ENCODE peak calls at places on chromosomes 12 and 14, in ten cellular contexts. One of them, this sample, is unnamed.

GRCh38 chr12:118840399-118840798 is 140.9 kb upstream of the SRRM4 start:
- DNase-seq in esophagus squamous epithelium: no peak
- DNase-seq in adrenal gland: no peak
- DNase-seq in IMR-90: no peak
- DNase-seq in heart left ventricle: no peak
- DNase-seq in H1: no peak
- DNase-seq in tibial nerve: no peak
- DNase-seq in GM12878: no peak
- DNase-seq in stomach: no peak
- DNase-seq in transverse colon: no peak
- DNase-seq in this sample: no peak

GRCh38 chr14:57657487-57657886 is 163.8 kb upstream of the CCDC198 start:
- DNase-seq in esophagus squamous epithelium: no peak
- DNase-seq in adrenal gland: no peak
- DNase-seq in IMR-90: peak
- DNase-seq in heart left ventricle: no peak
- DNase-seq in H1: no peak
- DNase-seq in tibial nerve: no peak
- DNase-seq in GM12878: no peak
- DNase-seq in stomach: no peak
- DNase-seq in transverse colon: no peak
- DNase-seq in this sample: no peak

GRCh38 chr12:64782181-64782580 is 23.0 kb upstream of the GNS start:
- DNase-seq in esophagus squamous epithelium: no peak
- DNase-seq in adrenal gland: no peak
- DNase-seq in IMR-90: no peak
- DNase-seq in heart left ventricle: no peak
- DNase-seq in H1: no peak
- DNase-seq in tibial nerve: no peak
- DNase-seq in GM12878: no peak
- DNase-seq in stomach: no peak
- DNase-seq in transverse colon: no peak
- DNase-seq in this sample: no peak

GRCh38 chr12:108237272-108237671 is 101.8 kb downstream of the CMKLR1 start:
- DNase-seq in esophagus squamous epithelium: no peak
- DNase-seq in adrenal gland: no peak
- DNase-seq in IMR-90: no peak
- DNase-seq in heart left ventricle: no peak
- DNase-seq in H1: peak
- DNase-seq in tibial nerve: no peak
- DNase-seq in GM12878: no peak
- DNase-seq in stomach: no peak
- DNase-seq in transverse colon: no peak
- DNase-seq in this sample: no peak

GRCh38 chr12:105681341-105681740 is 350.9 kb downstream of the C12orf75 start:
- DNase-seq in esophagus squamous epithelium: no peak
- DNase-seq in adrenal gland: no peak
- DNase-seq in IMR-90: no peak
- DNase-seq in heart left ventricle: no peak
- DNase-seq in H1: no peak
- DNase-seq in tibial nerve: no peak
- DNase-seq in GM12878: no peak
- DNase-seq in stomach: no peak
- DNase-seq in transverse colon: no peak
- DNase-seq in this sample: no peak

GRCh38 chr12:71780207-71780822 is 25.7 kb downstream of the RAB21 start:
- DNase-seq in esophagus squamous epithelium: no peak
- DNase-seq in adrenal gland: peak
- DNase-seq in IMR-90: peak
- DNase-seq in heart left ventricle: peak
- DNase-seq in H1: no peak
- DNase-seq in tibial nerve: no peak
- DNase-seq in GM12878: no peak
- DNase-seq in stomach: peak
- DNase-seq in transverse colon: peak
- DNase-seq in this sample: no peak

GRCh38 chr12:53500119-53500775 is 836 bp upstream of the TARBP2 start:
- DNase-seq in esophagus squamous epithelium: no peak
- DNase-seq in adrenal gland: peak
- DNase-seq in IMR-90: peak
- DNase-seq in heart left ventricle: peak
- DNase-seq in H1: peak
- DNase-seq in tibial nerve: peak
- DNase-seq in GM12878: no peak
- DNase-seq in stomach: peak
- DNase-seq in transverse colon: peak
- DNase-seq in this sample: no peak

GRCh38 chr14:75079521-75079920 is 10.1 kb downstream of the ZC2HC1C start:
- DNase-seq in esophagus squamous epithelium: no peak
- DNase-seq in adrenal gland: no peak
- DNase-seq in IMR-90: no peak
- DNase-seq in heart left ventricle: no peak
- DNase-seq in H1: no peak
- DNase-seq in tibial nerve: no peak
- DNase-seq in GM12878: no peak
- DNase-seq in stomach: no peak
- DNase-seq in transverse colon: no peak
- DNase-seq in this sample: no peak

GRCh38 chr14:40368314-40368713 is 936.1 kb upstream of the FBXO33 start:
- DNase-seq in esophagus squamous epithelium: no peak
- DNase-seq in adrenal gland: no peak
- DNase-seq in IMR-90: no peak
- DNase-seq in heart left ventricle: no peak
- DNase-seq in H1: no peak
- DNase-seq in tibial nerve: no peak
- DNase-seq in GM12878: no peak
- DNase-seq in stomach: peak
- DNase-seq in transverse colon: no peak
- DNase-seq in this sample: no peak

GRCh38 chr12:117408161-117408791 is 46.9 kb upstream of the NOS1 start:
- DNase-seq in esophagus squamous epithelium: no peak
- DNase-seq in adrenal gland: peak
- DNase-seq in IMR-90: no peak
- DNase-seq in heart left ventricle: peak
- DNase-seq in H1: peak
- DNase-seq in tibial nerve: no peak
- DNase-seq in GM12878: no peak
- DNase-seq in stomach: peak
- DNase-seq in transverse colon: peak
- DNase-seq in this sample: peak

GRCh38 chr14:51419685-51420084 is 179.6 kb downstream of the TMX1 start:
- DNase-seq in esophagus squamous epithelium: no peak
- DNase-seq in adrenal gland: no peak
- DNase-seq in IMR-90: no peak
- DNase-seq in heart left ventricle: no peak
- DNase-seq in H1: no peak
- DNase-seq in tibial nerve: no peak
- DNase-seq in GM12878: no peak
- DNase-seq in stomach: no peak
- DNase-seq in transverse colon: no peak
- DNase-seq in this sample: no peak

GRCh38 chr12:6183689-6184441 is 16.3 kb upstream of the CD9 start:
- DNase-seq in esophagus squamous epithelium: no peak
- DNase-seq in adrenal gland: peak
- DNase-seq in IMR-90: peak
- DNase-seq in heart left ventricle: no peak
- DNase-seq in H1: no peak
- DNase-seq in tibial nerve: no peak
- DNase-seq in GM12878: no peak
- DNase-seq in stomach: peak
- DNase-seq in transverse colon: peak
- DNase-seq in this sample: no peak

GRCh38 chr12:97512696-97513095 is 50.1 kb downstream of the RMST start:
- DNase-seq in esophagus squamous epithelium: no peak
- DNase-seq in adrenal gland: no peak
- DNase-seq in IMR-90: no peak
- DNase-seq in heart left ventricle: no peak
- DNase-seq in H1: no peak
- DNase-seq in tibial nerve: no peak
- DNase-seq in GM12878: no peak
- DNase-seq in stomach: no peak
- DNase-seq in transverse colon: no peak
- DNase-seq in this sample: no peak

GRCh38 chr12:131944601-131945251 is 5.0 kb upstream of the EP400 start:
- DNase-seq in esophagus squamous epithelium: no peak
- DNase-seq in adrenal gland: no peak
- DNase-seq in IMR-90: no peak
- DNase-seq in heart left ventricle: peak
- DNase-seq in H1: no peak
- DNase-seq in tibial nerve: no peak
- DNase-seq in GM12878: no peak
- DNase-seq in stomach: peak
- DNase-seq in transverse colon: peak
- DNase-seq in this sample: no peak

GRCh38 chr12:14058717-14059116 is 77.3 kb upstream of the GRIN2B start:
- DNase-seq in esophagus squamous epithelium: no peak
- DNase-seq in adrenal gland: no peak
- DNase-seq in IMR-90: no peak
- DNase-seq in heart left ventricle: peak
- DNase-seq in H1: no peak
- DNase-seq in tibial nerve: no peak
- DNase-seq in GM12878: no peak
- DNase-seq in stomach: no peak
- DNase-seq in transverse colon: no peak
- DNase-seq in this sample: no peak
- TF ChIP-seq POLR2A in esophagus squamous epithelium: no peak
- TF ChIP-seq POLR2A in adrenal gland: no peak
- TF ChIP-seq POLR2A in IMR-90: no peak
- TF ChIP-seq POLR2A in heart left ventricle: no peak
- TF ChIP-seq POLR2A in H1: no peak
- TF ChIP-seq POLR2A in tibial nerve: no peak
- TF ChIP-seq POLR2A in GM12878: no peak
- TF ChIP-seq POLR2A in stomach: no peak
- TF ChIP-seq POLR2A in transverse colon: no peak
- TF ChIP-seq POLR2A in this sample: no peak

DNA sequence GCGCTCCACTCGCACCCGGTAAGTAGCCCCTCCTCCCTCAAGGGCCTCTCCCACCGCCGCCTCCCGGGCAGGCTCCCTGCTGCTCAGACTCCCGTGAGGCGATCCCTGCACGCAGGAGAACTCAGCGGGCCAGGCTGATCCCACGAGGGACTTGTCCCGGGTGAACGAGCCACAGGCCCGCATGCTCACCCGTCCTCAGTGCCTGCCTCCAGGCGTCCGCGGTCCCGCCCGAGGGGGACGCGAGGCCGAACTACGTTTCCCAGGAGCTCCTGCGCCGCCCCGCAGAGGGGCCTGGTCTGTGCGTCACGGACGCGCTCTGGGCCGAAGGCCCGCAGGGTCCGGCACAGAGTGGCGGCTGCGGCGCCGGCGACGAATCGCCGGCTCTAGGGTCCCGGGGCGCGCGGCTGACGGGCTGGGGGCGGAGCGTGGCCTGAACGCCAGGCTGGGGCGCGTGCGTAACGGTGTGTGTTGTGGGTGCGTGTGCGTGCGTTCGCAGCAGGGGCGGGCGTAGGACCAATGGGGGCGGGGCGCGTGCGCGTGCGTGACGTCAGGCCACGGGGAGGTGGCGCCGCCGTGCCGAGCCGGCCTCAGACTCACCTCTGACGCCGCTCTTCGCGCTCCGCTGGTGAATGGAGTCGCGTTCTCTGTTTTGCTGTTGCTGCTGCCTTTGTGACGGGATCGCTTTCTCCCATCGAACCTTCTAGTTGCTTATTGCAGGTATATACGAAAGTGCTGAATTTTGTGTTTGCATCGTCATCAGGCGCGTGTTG is at the start of the genes ZNF10 and ZNF891:
- DNase-seq in esophagus squamous epithelium: peak
- DNase-seq in adrenal gland: peak
- DNase-seq in IMR-90: peak
- DNase-seq in heart left ventricle: peak
- DNase-seq in H1: peak
- DNase-seq in tibial nerve: peak
- DNase-seq in GM12878: peak
- DNase-seq in stomach: peak
- DNase-seq in transverse colon: peak
- DNase-seq in this sample: peak
- TF ChIP-seq POLR2A in esophagus squamous epithelium: peak
- TF ChIP-seq POLR2A in adrenal gland: peak
- TF ChIP-seq POLR2A in IMR-90: peak
- TF ChIP-seq POLR2A in heart left ventricle: peak
- TF ChIP-seq POLR2A in H1: peak
- TF ChIP-seq POLR2A in tibial nerve: peak
- TF ChIP-seq POLR2A in GM12878: peak
- TF ChIP-seq POLR2A in stomach: peak
- TF ChIP-seq POLR2A in transverse colon: peak
- TF ChIP-seq POLR2A in this sample: peak

DNA sequence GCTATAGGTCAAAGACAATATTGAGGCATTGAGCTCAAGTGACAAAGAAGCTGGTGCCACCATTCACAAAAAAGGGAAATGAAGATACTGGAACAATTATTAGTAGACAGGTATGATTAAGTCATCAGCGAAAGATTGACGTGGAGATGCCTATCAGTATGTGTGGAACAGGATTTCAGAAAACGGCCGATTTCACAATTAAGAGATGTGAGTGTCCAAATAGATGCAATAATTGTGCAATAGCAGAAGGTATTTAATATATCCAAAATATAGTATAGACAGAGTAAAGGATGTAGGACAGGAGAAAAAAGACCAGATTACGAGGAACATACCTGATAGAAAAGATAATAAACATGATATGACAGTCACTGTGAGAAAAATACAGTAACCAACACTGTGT is 433.1 kb downstream of the C12orf50 start:
- DNase-seq in esophagus squamous epithelium: no peak
- DNase-seq in adrenal gland: no peak
- DNase-seq in IMR-90: no peak
- DNase-seq in heart left ventricle: no peak
- DNase-seq in H1: no peak
- DNase-seq in tibial nerve: no peak
- DNase-seq in GM12878: no peak
- DNase-seq in stomach: no peak
- DNase-seq in transverse colon: no peak
- DNase-seq in this sample: no peak
- TF ChIP-seq POLR2A in esophagus squamous epithelium: no peak
- TF ChIP-seq POLR2A in adrenal gland: no peak
- TF ChIP-seq POLR2A in IMR-90: no peak
- TF ChIP-seq POLR2A in heart left ventricle: no peak
- TF ChIP-seq POLR2A in H1: no peak
- TF ChIP-seq POLR2A in tibial nerve: no peak
- TF ChIP-seq POLR2A in GM12878: no peak
- TF ChIP-seq POLR2A in stomach: no peak
- TF ChIP-seq POLR2A in transverse colon: no peak
- TF ChIP-seq POLR2A in this sample: no peak

GRCh38 chr14:87434011-87434410 is 559.0 kb downstream of the GALC start:
- DNase-seq in esophagus squamous epithelium: no peak
- DNase-seq in adrenal gland: no peak
- DNase-seq in IMR-90: no peak
- DNase-seq in heart left ventricle: no peak
- DNase-seq in H1: no peak
- DNase-seq in tibial nerve: no peak
- DNase-seq in GM12878: no peak
- DNase-seq in stomach: no peak
- DNase-seq in transverse colon: no peak
- DNase-seq in this sample: no peak
- TF ChIP-seq POLR2A in esophagus squamous epithelium: no peak
- TF ChIP-seq POLR2A in adrenal gland: no peak
- TF ChIP-seq POLR2A in IMR-90: no peak
- TF ChIP-seq POLR2A in heart left ventricle: no peak
- TF ChIP-seq POLR2A in H1: no peak
- TF ChIP-seq POLR2A in tibial nerve: no peak
- TF ChIP-seq POLR2A in GM12878: no peak
- TF ChIP-seq POLR2A in stomach: no peak
- TF ChIP-seq POLR2A in transverse colon: no peak
- TF ChIP-seq POLR2A in this sample: no peak